ENCODE peak calls at places on chromosomes 2 and 18, in seven cellular contexts. One of them, this sample, is unnamed.

GRCh38 chr18:3248062-3248669 is 565 bp downstream of the MYL12A start:
- DNase-seq in Peyer's patch: no peak
- DNase-seq in BE2C: no peak
- DNase-seq in HL-60: peak; percentile 53
- DNase-seq in adrenal gland: peak; percentile 52
- DNase-seq in left ventricle myocardium inferior: peak; percentile 27
- DNase-seq in uterus: no peak
- DNase-seq in this sample: no peak

GRCh38 chr2:118430510-118431187 is 342.4 kb downstream of the INSIG2 start:
- DNase-seq in Peyer's patch: no peak
- DNase-seq in adrenal gland: no peak
- DNase-seq in HL-60: no peak
- DNase-seq in uterus: no peak
- DNase-seq in left ventricle myocardium inferior: no peak
- DNase-seq in BE2C: no peak
- DNase-seq in this sample: peak; percentile 51

GRCh38 chr2:47645246-47645645 is 137.7 kb upstream of the MSH6 start:
- DNase-seq in Peyer's patch: no peak
- DNase-seq in BE2C: no peak
- DNase-seq in left ventricle myocardium inferior: no peak
- DNase-seq in HL-60: no peak
- DNase-seq in adrenal gland: no peak
- DNase-seq in uterus: no peak
- DNase-seq in this sample: no peak

GRCh38 chr2:51003345-51004192 is 28.4 kb downstream of the NRXN1 start:
- DNase-seq in HL-60: no peak
- DNase-seq in adrenal gland: no peak
- DNase-seq in BE2C: no peak
- DNase-seq in left ventricle myocardium inferior: no peak
- DNase-seq in Peyer's patch: no peak
- DNase-seq in uterus: no peak
- DNase-seq in this sample: no peak

GRCh38 chr2:233692648-233693047 is at the start of gene UGT1A6:
- DNase-seq in uterus: no peak
- DNase-seq in BE2C: no peak
- DNase-seq in adrenal gland: no peak
- DNase-seq in left ventricle myocardium inferior: no peak
- DNase-seq in HL-60: no peak
- DNase-seq in Peyer's patch: no peak
- DNase-seq in this sample: no peak

GRCh38 chr18:79366177-79367094 is 29.3 kb upstream of the NFATC1 start:
- DNase-seq in BE2C: no peak
- DNase-seq in adrenal gland: no peak
- DNase-seq in HL-60: no peak
- DNase-seq in left ventricle myocardium inferior: no peak
- DNase-seq in Peyer's patch: no peak
- DNase-seq in uterus: no peak
- DNase-seq in this sample: peak; percentile 99

GRCh38 chr2:102677219-102678215 is 58.2 kb downstream of the SLC9A2 start:
- DNase-seq in HL-60: no peak
- DNase-seq in uterus: no peak
- DNase-seq in left ventricle myocardium inferior: no peak
- DNase-seq in Peyer's patch: no peak
- DNase-seq in adrenal gland: no peak
- DNase-seq in BE2C: no peak
- DNase-seq in this sample: peak; percentile 8

GRCh38 chr18:30889582-30890301 is 152.8 kb downstream of the DSC3 start:
- DNase-seq in uterus: no peak
- DNase-seq in BE2C: no peak
- DNase-seq in Peyer's patch: no peak
- DNase-seq in HL-60: no peak
- DNase-seq in adrenal gland: no peak
- DNase-seq in left ventricle myocardium inferior: no peak
- DNase-seq in this sample: no peak

GRCh38 chr2:24421668-24422067 is 61.3 kb upstream of the ITSN2 start:
- DNase-seq in adrenal gland: peak; percentile 63
- DNase-seq in BE2C: peak; percentile 80
- DNase-seq in Peyer's patch: no peak
- DNase-seq in left ventricle myocardium inferior: peak; percentile 48
- DNase-seq in uterus: peak; percentile 39
- DNase-seq in HL-60: peak; percentile 72
- DNase-seq in this sample: peak; percentile 29

GRCh38 chr2:4258563-4258962 is 555.2 kb downstream of the DCDC2C start:
- DNase-seq in HL-60: no peak
- DNase-seq in left ventricle myocardium inferior: no peak
- DNase-seq in BE2C: no peak
- DNase-seq in uterus: no peak
- DNase-seq in Peyer's patch: no peak
- DNase-seq in adrenal gland: no peak
- DNase-seq in this sample: no peak

GRCh38 chr2:102013200-102014040 is 21.7 kb downstream of the IL1R2 start:
- DNase-seq in adrenal gland: no peak
- DNase-seq in uterus: no peak
- DNase-seq in BE2C: no peak
- DNase-seq in Peyer's patch: no peak
- DNase-seq in HL-60: no peak
- DNase-seq in left ventricle myocardium inferior: no peak
- DNase-seq in this sample: no peak

GRCh38 chr2:140910683-140911082 is 1220.1 kb downstream of the LRP1B start:
- DNase-seq in BE2C: no peak
- DNase-seq in HL-60: no peak
- DNase-seq in uterus: no peak
- DNase-seq in adrenal gland: no peak
- DNase-seq in left ventricle myocardium inferior: no peak
- DNase-seq in Peyer's patch: no peak
- DNase-seq in this sample: no peak

GRCh38 chr2:33214436-33214835 is 262.0 kb upstream of the RASGRP3 start:
- DNase-seq in Peyer's patch: no peak
- DNase-seq in left ventricle myocardium inferior: no peak
- DNase-seq in adrenal gland: no peak
- DNase-seq in uterus: no peak
- DNase-seq in HL-60: no peak
- DNase-seq in BE2C: no peak
- DNase-seq in this sample: no peak

GRCh38 chr2:164048729-164049128 is 312.9 kb upstream of the FIGN start:
- DNase-seq in BE2C: no peak
- DNase-seq in HL-60: no peak
- DNase-seq in adrenal gland: no peak
- DNase-seq in uterus: no peak
- DNase-seq in Peyer's patch: no peak
- DNase-seq in left ventricle myocardium inferior: no peak
- DNase-seq in this sample: no peak

GRCh38 chr2:126634273-126634861 is 21.6 kb upstream of the GYPC start:
- DNase-seq in adrenal gland: peak; percentile 29
- DNase-seq in Peyer's patch: peak; percentile 62
- DNase-seq in left ventricle myocardium inferior: no peak
- DNase-seq in BE2C: peak; percentile 8
- DNase-seq in uterus: no peak
- DNase-seq in HL-60: no peak
- DNase-seq in this sample: peak; percentile 25

GRCh38 chr2:219104107-219105050 is 43.7 kb upstream of the IHH start:
- DNase-seq in uterus: no peak
- DNase-seq in left ventricle myocardium inferior: no peak
- DNase-seq in BE2C: peak; percentile 40
- DNase-seq in Peyer's patch: no peak
- DNase-seq in HL-60: peak; percentile 52
- DNase-seq in adrenal gland: no peak
- DNase-seq in this sample: peak; percentile 79

GRCh38 chr2:51387235-51387634 is 355.3 kb upstream of the NRXN1 start:
- DNase-seq in left ventricle myocardium inferior: no peak
- DNase-seq in HL-60: no peak
- DNase-seq in adrenal gland: no peak
- DNase-seq in uterus: no peak
- DNase-seq in Peyer's patch: no peak
- DNase-seq in BE2C: no peak
- DNase-seq in this sample: peak; percentile 48

GRCh38 chr18:30743033-30743432 is 299.5 kb downstream of the DSC3 start:
- DNase-seq in adrenal gland: no peak
- DNase-seq in Peyer's patch: no peak
- DNase-seq in HL-60: no peak
- DNase-seq in uterus: no peak
- DNase-seq in BE2C: no peak
- DNase-seq in left ventricle myocardium inferior: no peak
- DNase-seq in this sample: no peak

GRCh38 chr18:22913861-22914260 is 19.3 kb upstream of the RBBP8 start:
- DNase-seq in BE2C: no peak
- DNase-seq in left ventricle myocardium inferior: no peak
- DNase-seq in uterus: no peak
- DNase-seq in HL-60: no peak
- DNase-seq in adrenal gland: no peak
- DNase-seq in Peyer's patch: no peak
- DNase-seq in this sample: no peak

GRCh38 chr2:11990576-11990975 is 244.1 kb downstream of the LPIN1 start:
- DNase-seq in uterus: no peak
- DNase-seq in BE2C: no peak
- DNase-seq in HL-60: no peak
- DNase-seq in adrenal gland: no peak
- DNase-seq in Peyer's patch: no peak
- DNase-seq in left ventricle myocardium inferior: no peak
- DNase-seq in this sample: no peak

DNA sequence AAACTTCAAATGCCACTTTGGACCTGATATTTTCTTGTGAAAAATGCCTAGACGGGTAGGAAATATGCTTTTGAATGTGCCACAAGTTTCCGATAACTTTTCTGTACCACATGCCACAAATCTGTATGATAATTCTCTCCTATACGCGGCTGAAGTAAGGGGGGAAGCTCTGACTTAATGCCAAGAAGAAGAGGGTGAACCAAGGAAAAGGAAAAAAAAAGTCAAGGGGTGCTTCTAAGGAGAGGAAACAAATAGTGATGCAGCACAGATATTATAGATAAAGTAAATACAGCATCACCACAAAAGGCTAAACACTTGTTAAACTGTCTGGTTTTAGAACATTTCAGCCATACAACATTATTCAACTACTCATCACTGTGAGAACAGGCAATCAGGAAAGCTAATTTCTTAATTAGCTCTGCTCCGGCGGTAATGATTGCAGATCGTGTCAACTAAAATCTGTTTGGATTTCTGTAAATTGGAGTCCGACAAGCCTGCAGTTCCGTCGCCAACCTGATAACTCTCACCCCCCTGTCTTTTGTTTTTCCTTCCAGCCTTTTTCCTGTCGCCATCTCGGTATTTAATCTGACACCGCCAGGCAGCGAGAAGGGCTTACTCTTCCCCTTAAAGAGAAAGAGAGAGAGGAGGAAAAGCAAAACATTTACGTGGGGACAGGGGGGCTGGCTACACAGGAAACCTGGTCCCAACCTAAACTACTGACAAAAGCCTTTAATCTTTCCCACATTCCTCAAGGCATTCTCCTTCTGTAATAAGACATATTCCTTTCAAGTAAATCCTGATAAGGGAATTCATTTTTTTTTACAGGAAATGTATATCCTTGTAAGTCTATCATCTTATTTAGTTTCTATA is 67.5 kb downstream of the ZEB2 start:
- DNase-seq in Peyer's patch: no peak
- DNase-seq in adrenal gland: no peak
- DNase-seq in BE2C: peak; percentile 24
- DNase-seq in uterus: no peak
- DNase-seq in left ventricle myocardium inferior: no peak
- DNase-seq in HL-60: no peak
- DNase-seq in this sample: peak; percentile 48
- TF ChIP-seq CTCF in Peyer's patch: no peak
- TF ChIP-seq CTCF in adrenal gland: peak; percentile 35
- TF ChIP-seq CTCF in BE2C: peak; percentile 24
- TF ChIP-seq CTCF in uterus: no peak
- TF ChIP-seq CTCF in left ventricle myocardium inferior: peak; percentile 36
- TF ChIP-seq CTCF in HL-60: no peak
- TF ChIP-seq CTCF in this sample: peak; percentile 44

GRCh38 chr18:58863539-58864145 is 1.0 kb upstream of the ZNF532 start:
- DNase-seq in left ventricle myocardium inferior: peak; percentile 60
- DNase-seq in Peyer's patch: peak; percentile 84
- DNase-seq in BE2C: peak; percentile 60
- DNase-seq in HL-60: peak; percentile 13
- DNase-seq in uterus: peak; percentile 50
- DNase-seq in adrenal gland: peak; percentile 47
- DNase-seq in this sample: no peak

GRCh38 chr18:58862851-58863538 is 1.7 kb upstream of the ZNF532 start:
- DNase-seq in BE2C: peak; percentile 17
- DNase-seq in HL-60: no peak
- DNase-seq in adrenal gland: peak; percentile 21
- DNase-seq in uterus: peak; percentile 49
- DNase-seq in Peyer's patch: peak; percentile 69
- DNase-seq in left ventricle myocardium inferior: peak; percentile 41
- DNase-seq in this sample: peak; percentile 72

GRCh38 chr18:58861853-58862252 is 2.8 kb upstream of the ZNF532 start:
- DNase-seq in Peyer's patch: no peak
- DNase-seq in left ventricle myocardium inferior: no peak
- DNase-seq in adrenal gland: no peak
- DNase-seq in uterus: no peak
- DNase-seq in HL-60: no peak
- DNase-seq in BE2C: no peak
- DNase-seq in this sample: no peak

GRCh38 chr18:58861353-58861752 is 3.3 kb upstream of the ZNF532 start:
- DNase-seq in adrenal gland: no peak
- DNase-seq in HL-60: no peak
- DNase-seq in Peyer's patch: no peak
- DNase-seq in uterus: no peak
- DNase-seq in left ventricle myocardium inferior: no peak
- DNase-seq in BE2C: no peak
- DNase-seq in this sample: no peak

DNA sequence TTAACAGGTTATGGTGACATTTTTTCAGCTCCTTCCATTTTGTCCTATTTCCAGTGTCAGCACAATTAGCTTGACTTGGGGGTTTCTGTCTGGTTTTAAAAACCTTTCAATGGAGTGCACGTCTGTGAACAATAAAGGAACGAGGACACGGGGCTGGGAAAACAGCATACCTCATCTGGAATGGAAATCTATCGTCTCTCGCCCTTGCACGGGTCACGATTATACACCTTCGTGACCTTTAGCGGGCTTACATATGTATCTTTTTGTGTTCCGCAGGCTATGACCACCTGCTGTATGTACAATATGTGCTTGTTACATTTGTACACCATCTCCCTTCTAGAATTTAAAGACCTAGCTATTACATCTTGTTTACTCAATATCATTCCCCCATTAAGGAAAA is 2.3 kb upstream of the ZNF532 start:
- DNase-seq in BE2C: no peak
- DNase-seq in HL-60: no peak
- DNase-seq in left ventricle myocardium inferior: no peak
- DNase-seq in adrenal gland: no peak
- DNase-seq in uterus: no peak
- DNase-seq in Peyer's patch: no peak
- DNase-seq in this sample: no peak
- H3K4me3 ChIP-seq in BE2C: peak overlapping the region; percentile 69
- H3K4me3 ChIP-seq in HL-60: no peak overlapping the region
- H3K4me3 ChIP-seq in left ventricle myocardium inferior: peak overlapping the region; percentile 73
- H3K4me3 ChIP-seq in adrenal gland: no peak overlapping the region
- H3K4me3 ChIP-seq in uterus: peak overlapping the region; percentile 42
- H3K4me3 ChIP-seq in Peyer's patch: peak overlapping the region; percentile 62
- H3K4me3 ChIP-seq in this sample: peak overlapping the region; percentile 60

GRCh38 chr2:18835787-18836186 is 246.4 kb upstream of the NT5C1B start:
- DNase-seq in adrenal gland: no peak
- DNase-seq in uterus: no peak
- DNase-seq in left ventricle myocardium inferior: no peak
- DNase-seq in BE2C: no peak
- DNase-seq in HL-60: no peak
- DNase-seq in Peyer's patch: no peak
- DNase-seq in this sample: no peak
- TF ChIP-seq CTCF in adrenal gland: no peak
- TF ChIP-seq CTCF in uterus: no peak
- TF ChIP-seq CTCF in left ventricle myocardium inferior: no peak
- TF ChIP-seq CTCF in BE2C: no peak
- TF ChIP-seq CTCF in HL-60: no peak
- TF ChIP-seq CTCF in Peyer's patch: no peak
- TF ChIP-seq CTCF in this sample: no peak

GRCh38 chr2:222297600-222297935 is 1.2 kb downstream of the PAX3 start:
- DNase-seq in adrenal gland: no peak
- DNase-seq in left ventricle myocardium inferior: no peak
- DNase-seq in BE2C: no peak
- DNase-seq in Peyer's patch: no peak
- DNase-seq in uterus: no peak
- DNase-seq in HL-60: no peak
- DNase-seq in this sample: no peak
- H3K4me3 ChIP-seq in adrenal gland: no peak overlapping the region
- H3K4me3 ChIP-seq in left ventricle myocardium inferior: no peak overlapping the region
- H3K4me3 ChIP-seq in BE2C: no peak overlapping the region
- H3K4me3 ChIP-seq in Peyer's patch: no peak overlapping the region
- H3K4me3 ChIP-seq in uterus: no peak overlapping the region
- H3K4me3 ChIP-seq in HL-60: no peak overlapping the region
- H3K4me3 ChIP-seq in this sample: peak overlapping the region; percentile 70

This sample was measured in AG10803.